ENCODE peak calls at places on chromosome 9, in seven cellular contexts. R is GM23248, P is testis, G is astrocyte, W is cardiac muscle cell, B is transverse colon, I is right lobe of liver. K is an unnamed sample. For H3K4me1, the result is how much of the 10 kb centered on the place peaks cover.

GRCh38 chr9:75869236-75869635 is 21.2 kb upstream of the PCSK5 start:
- DNase-seq in G (no peak), P (no peak), B (peak), W (peak), R (no peak), I (no peak), K (no peak)

GRCh38 chr9:4842213-4842612 is 49.5 kb downstream of the RCL1 start:
- DNase-seq in G (no peak), W (no peak), P (no peak), R (no peak), I (peak), B (no peak), K (no peak)

GRCh38 chr9:132214027-132214622 is 52.3 kb downstream of the NTNG2 start:
- DNase-seq in G (peak), I (no peak), W (peak), B (no peak), R (peak), P (peak), K (peak)

GRCh38 chr9:129887210-129888084 is 52.2 kb downstream of the USP20 start:
- DNase-seq in I (no peak), P (peak), R (peak), G (peak), B (peak), W (peak), K (no peak)

GRCh38 chr9:93911871-93912554 is 43.1 kb downstream of the BARX1 start:
- DNase-seq in B (no peak), P (no peak), W (no peak), R (no peak), I (no peak), G (no peak), K (no peak)

GRCh38 chr9:98639133-98639532 is 69.6 kb downstream of the GABBR2 start:
- DNase-seq in G (no peak), W (no peak), R (no peak), B (no peak), I (no peak), P (no peak), K (no peak)

GRCh38 chr9:131720330-131720729 is 19.5 kb downstream of the RAPGEF1 start:
- DNase-seq in R (no peak), B (peak), I (no peak), W (no peak), G (no peak), P (no peak), K (no peak)

GRCh38 chr9:114386361-114386885 is 1.4 kb downstream of the AKNA start:
- DNase-seq in P (no peak), R (peak), I (no peak), B (no peak), G (no peak), W (no peak), K (no peak)

GRCh38 chr9:95887926-95888497 is 12.5 kb downstream of the ERCC6L2 start:
- DNase-seq in G (no peak), I (no peak), B (no peak), W (no peak), P (no peak), R (no peak), K (no peak)

GRCh38 chr9:129399301-129399990 is 221.4 kb upstream of the IER5L start:
- DNase-seq in R (no peak), W (no peak), B (no peak), G (no peak), P (no peak), I (no peak), K (no peak)

GRCh38 chr9:19429590-19429989 is 20.8 kb downstream of the ACER2 start:
- DNase-seq in R (peak), I (no peak), W (no peak), P (no peak), G (no peak), B (no peak), K (no peak)

GRCh38 chr9:125750656-125751035 is 3.5 kb downstream of the PBX3 start:
- DNase-seq in G (no peak), I (no peak), W (peak), P (no peak), R (peak), B (no peak), K (no peak)

GRCh38 chr9:125755340-125755739 is 8.2 kb downstream of the PBX3 start:
- DNase-seq in I (no peak), G (no peak), W (no peak), P (no peak), B (no peak), R (no peak), K (no peak)

GRCh38 chr9:125756499-125756898 is 9.3 kb downstream of the PBX3 start:
- DNase-seq in G (no peak), B (no peak), P (no peak), W (no peak), R (no peak), I (no peak), K (no peak)

GRCh38 chr9:125752070-125752628 is 5.0 kb downstream of the PBX3 start:
- DNase-seq in R (no peak), G (no peak), P (no peak), W (no peak), B (no peak), I (no peak), K (no peak)

GRCh38 chr9:125754096-125754495 is 6.9 kb downstream of the PBX3 start:
- DNase-seq in R (no peak), W (no peak), B (no peak), P (no peak), G (no peak), I (no peak), K (no peak)
- H3K4me1 ChIP-seq in R (half or more), W (half or more), B (under half), P (under half), G (under half), I (under half), K (under half)

DNA sequence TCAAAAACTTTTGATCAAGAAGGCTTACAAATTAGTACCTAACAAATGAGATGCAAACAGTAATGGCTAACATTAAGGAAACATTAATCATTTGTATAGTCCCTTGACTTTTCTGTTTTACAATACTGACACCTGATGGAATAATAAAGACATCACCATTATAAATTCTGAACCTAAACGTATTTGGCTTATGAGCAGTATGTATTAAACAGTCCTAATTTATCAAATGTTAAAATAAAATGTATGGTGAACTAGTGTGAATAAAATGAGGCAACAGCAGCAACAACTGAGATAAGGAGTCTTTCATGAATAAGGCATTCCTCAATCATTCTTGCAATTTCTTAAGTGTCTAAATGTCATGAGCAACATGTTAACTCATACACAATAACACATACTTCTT is 6.0 kb downstream of the PUM3 start:
- DNase-seq in P (no peak), G (no peak), R (peak), W (peak), B (no peak), I (no peak), K (no peak)
- H3K27ac ChIP-seq in P (peak), G (no peak), R (peak), W (no peak), B (peak), I (peak), K (no peak)

DNA sequence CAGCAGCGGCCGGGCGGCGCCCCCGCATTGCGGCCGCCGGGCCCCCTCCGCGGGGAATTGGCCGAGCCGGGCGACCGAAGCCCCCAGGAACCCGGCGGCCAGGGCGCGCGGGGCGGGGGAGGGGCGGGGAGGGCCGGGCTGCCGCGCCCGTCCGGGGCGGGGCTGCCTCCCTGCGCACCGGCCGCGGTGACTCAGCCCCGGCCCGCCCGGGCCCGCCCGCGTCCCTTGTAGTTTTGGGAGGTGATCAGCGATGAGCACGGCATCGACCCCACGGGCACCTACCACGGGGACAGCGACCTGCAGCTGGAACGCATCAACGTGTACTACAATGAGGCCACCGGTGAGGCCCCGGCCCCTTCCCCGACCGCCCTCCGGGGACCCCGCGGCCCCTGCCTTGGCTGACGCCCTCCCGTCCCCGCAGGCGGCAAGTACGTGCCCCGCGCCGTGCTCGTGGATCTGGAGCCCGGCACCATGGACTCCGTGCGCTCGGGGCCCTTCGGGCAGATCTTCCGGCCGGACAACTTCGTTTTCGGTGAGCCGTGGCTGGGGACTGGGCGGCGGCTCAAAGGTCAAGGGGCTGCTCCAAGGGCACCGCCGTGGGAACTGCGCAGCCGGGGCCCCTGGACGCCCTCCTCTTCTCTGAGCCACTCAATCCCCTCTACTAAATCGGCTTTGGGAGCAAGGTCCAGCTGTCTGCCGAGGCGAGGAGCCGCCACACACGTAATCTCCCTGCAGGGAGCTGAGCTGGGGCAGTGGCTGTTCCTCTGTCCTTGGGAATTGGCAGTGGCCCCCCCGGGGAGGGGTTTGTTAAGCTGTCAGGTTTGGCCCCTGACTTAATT is 622 bp downstream of the TUBB4B start:
- DNase-seq in B (peak), W (peak), P (no peak), R (peak), G (no peak), I (peak), K (no peak)
- H3K4me1 ChIP-seq in B (under half), W (under half), P (under half), R (under half), G (under half), I (under half), K (under half)

GRCh38 chr9:2634818-2635217 is 13.2 kb downstream of the VLDLR start:
- DNase-seq in W (no peak), B (no peak), P (no peak), I (no peak), R (no peak), G (no peak), K (no peak)
- H3K27ac ChIP-seq in W (no peak), B (no peak), P (no peak), I (no peak), R (no peak), G (no peak), K (no peak)

DNA sequence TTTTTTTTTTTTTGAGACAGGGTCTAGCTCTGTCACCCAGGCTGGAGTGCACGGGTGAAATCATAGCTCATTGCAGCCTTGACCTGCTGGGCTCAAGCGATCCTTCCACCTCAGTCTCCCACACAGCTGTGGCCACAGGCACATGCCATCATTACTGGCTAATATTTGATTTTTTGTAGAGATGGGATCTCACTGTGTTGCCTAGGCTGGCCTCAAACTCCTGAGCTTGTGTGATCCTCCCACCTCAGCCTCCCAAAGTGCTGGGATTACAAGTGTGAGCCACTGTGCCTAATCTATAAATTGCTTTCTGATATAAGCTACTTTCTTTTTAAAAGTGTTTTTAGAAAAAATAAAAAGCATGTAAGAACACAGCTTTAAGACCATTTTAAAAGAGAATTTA is 56.5 kb upstream of the GNE start:
- DNase-seq in P (no peak), R (no peak), B (no peak), W (no peak), I (no peak), G (no peak), K (no peak)
- H3K4me1 ChIP-seq in P (under half), R (under half), B (under half), W (under half), I (under half), G (under half), K (under half)

GRCh38 chr9:125591245-125591644 is 115.8 kb downstream of the MAPKAP1 start:
- DNase-seq in P (no peak), G (no peak), B (no peak), I (no peak), R (no peak), W (no peak), K (no peak)
- H3K27ac ChIP-seq in P (no peak), G (no peak), B (no peak), I (no peak), R (no peak), W (no peak), K (no peak)

K was measured in foreskin keratinocyte.